ENCODE peak calls at places on chromosomes 1 and 21, in nine cellular contexts. W is psoas muscle, E is pancreas, B is GM23248, F is Peyer's patch, N is fibroblast of lung, J is IMR-90, V is ascending aorta, C is body of pancreas. K is an unnamed sample.

GRCh38 chr1:165241952-165242351 is 114.6 kb downstream of the LMX1A start:
- DNase-seq in F (no peak), V (no peak), J (no peak), E (no peak), B (no peak), C (no peak), W (no peak), N (no peak), K (no peak)

GRCh38 chr21:43958364-43959158 is 53.5 kb upstream of the TRAPPC10 start:
- DNase-seq in E (no peak), C (no peak), J (no peak), F (no peak), W (peak; percentile 2), V (no peak), N (no peak), B (no peak), K (no peak)

GRCh38 chr1:224435318-224435763 is 744 bp upstream of the WDR26 start:
- DNase-seq in E (no peak), J (peak; percentile 95), F (no peak), B (peak; percentile 92), V (peak; percentile 68), N (peak; percentile 79), C (no peak), W (no peak), K (no peak)

GRCh38 chr1:201740609-201741231 is 88.2 kb upstream of the IPO9 start:
- DNase-seq in J (no peak), E (no peak), B (peak; percentile 58), N (no peak), W (no peak), F (no peak), V (no peak), C (no peak), K (no peak)

GRCh38 chr1:245290836-245291235 is 136.1 kb downstream of the KIF26B start:
- DNase-seq in F (no peak), B (peak; percentile 9), W (no peak), V (no peak), N (peak; percentile 14), C (no peak), E (no peak), J (no peak), K (no peak)

GRCh38 chr1:240998024-240998423 is 359.0 kb downstream of the RGS7 start:
- DNase-seq in N (peak; percentile 24), J (no peak), F (no peak), E (no peak), V (no peak), C (no peak), B (peak; percentile 42), W (no peak), K (no peak)

GRCh38 chr1:108556501-108556900 is 3.4 kb upstream of the EEIG2 start:
- DNase-seq in N (no peak), E (no peak), V (no peak), J (no peak), B (no peak), C (no peak), F (no peak), W (no peak), K (no peak)

GRCh38 chr1:34597877-34598514 is 156.9 kb upstream of the GJB5 start:
- DNase-seq in V (peak; percentile 68), C (peak; percentile 72), B (peak; percentile 76), F (peak; percentile 75), J (peak; percentile 6), E (peak; percentile 81), W (peak; percentile 33), N (peak; percentile 41), K (peak; percentile 5)

GRCh38 chr1:63516629-63517028 is 6.4 kb downstream of the ITGB3BP start:
- DNase-seq in N (no peak), V (no peak), J (no peak), E (no peak), B (no peak), C (no peak), W (no peak), F (no peak), K (no peak)

GRCh38 chr1:203441811-203442210 is 33.8 kb upstream of the PRELP start:
- DNase-seq in E (no peak), N (no peak), B (no peak), W (no peak), F (no peak), J (no peak), V (no peak), C (no peak), K (no peak)

GRCh38 chr1:205983925-205984725 is 19.1 kb downstream of the RAB7B start:
- DNase-seq in C (peak; percentile 84), F (peak; percentile 65), V (no peak), E (peak; percentile 69), N (peak; percentile 59), W (peak; percentile 63), J (peak; percentile 55), B (peak; percentile 82), K (no peak)

DNA sequence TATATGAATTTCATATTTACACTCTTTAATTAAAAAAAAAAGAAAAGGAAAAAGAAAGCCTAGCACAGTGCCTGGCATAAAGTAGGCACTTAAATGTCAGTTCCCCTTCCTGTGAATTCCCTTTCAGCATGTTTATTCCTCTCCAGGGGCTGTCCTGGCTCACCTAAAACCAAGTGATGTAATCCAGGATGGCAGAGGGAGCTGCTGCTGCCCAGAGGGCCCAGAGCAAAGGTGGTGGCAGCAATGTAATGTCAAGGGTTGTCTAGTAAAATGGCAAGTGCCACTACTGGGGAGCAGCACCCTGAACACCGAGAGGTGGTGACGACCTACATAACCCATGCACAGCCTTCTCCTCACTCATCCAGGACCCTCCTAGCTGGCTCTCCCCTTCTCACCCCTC is 78.4 kb upstream of the LPGAT1 start:
- DNase-seq in J (no peak), E (no peak), N (no peak), F (no peak), C (no peak), B (no peak), W (no peak), V (no peak), K (no peak)
- H3K4me1 ChIP-seq in J (no peaks in the 10 kb centered on the region), E (peaks cover under 1% of the 10 kb centered on the region), N (no peaks in the 10 kb centered on the region), F (peaks cover 32% of the 10 kb centered on the region), C (peaks cover 7% of the 10 kb centered on the region), B (no peaks in the 10 kb centered on the region), W (no peaks in the 10 kb centered on the region), V (no peaks in the 10 kb centered on the region), K (no peaks in the 10 kb centered on the region)

GRCh38 chr21:28991861-28992525 is 684 bp downstream of the LTN1 start:
- DNase-seq in C (no peak), E (no peak), B (peak; percentile 44), F (no peak), W (no peak), J (no peak), N (no peak), V (no peak), K (no peak)
- H3K4me3 ChIP-seq in C (peak overlapping the region; percentile 93), E (peak overlapping the region; percentile 73), B (peak overlapping the region; percentile 88), F (peak overlapping the region; percentile 97), W (peak overlapping the region; percentile 99), J (peak overlapping the region; percentile 87), N (peak overlapping the region; percentile 99), V (peak overlapping the region; percentile 74), K (peak overlapping the region; percentile 66)

DNA sequence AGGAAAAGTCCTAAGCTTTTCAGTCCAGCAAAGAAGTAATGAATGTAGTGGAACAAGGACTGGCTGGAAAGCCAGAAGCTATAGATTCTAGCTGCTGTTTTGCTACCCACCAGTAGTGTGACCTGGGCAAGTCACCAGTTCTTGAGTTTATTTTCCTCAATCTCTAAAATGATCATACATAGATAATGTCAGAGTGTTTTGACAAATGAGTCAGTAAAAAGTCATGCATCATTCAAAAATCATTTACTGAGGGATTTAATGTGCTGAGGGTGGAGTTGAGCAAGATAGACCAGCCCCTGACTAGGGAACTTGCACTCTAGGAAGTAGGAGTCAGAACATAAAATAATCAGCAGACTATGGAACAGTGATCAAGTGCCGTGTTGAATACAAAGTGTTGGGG is 245.9 kb upstream of the JUN start:
- DNase-seq in J (no peak), E (no peak), B (no peak), V (peak; percentile 44), C (no peak), N (no peak), W (no peak), F (no peak), K (no peak)
- H3K27ac ChIP-seq in J (no peak overlapping the region), E (no peak overlapping the region), B (no peak overlapping the region), V (no peak overlapping the region), C (no peak overlapping the region), N (no peak overlapping the region), W (no peak overlapping the region), F (no peak overlapping the region), K (no peak overlapping the region)

GRCh38 chr1:12202577-12202976 is 27.3 kb upstream of the VPS13D start:
- DNase-seq in N (no peak), J (no peak), V (no peak), B (no peak), E (no peak), C (no peak), F (no peak), W (no peak), K (no peak)
- H3K4me1 ChIP-seq in N (no peaks in the 10 kb centered on the region), J (no peaks in the 10 kb centered on the region), V (no peaks in the 10 kb centered on the region), B (no peaks in the 10 kb centered on the region), E (no peaks in the 10 kb centered on the region), C (no peaks in the 10 kb centered on the region), F (no peaks in the 10 kb centered on the region), W (no peaks in the 10 kb centered on the region), K (peaks cover 17% of the 10 kb centered on the region)

GRCh38 chr21:42523941-42524340 is 10.3 kb downstream of the SLC37A1 start:
- DNase-seq in B (no peak), W (no peak), J (no peak), C (no peak), F (no peak), V (no peak), E (no peak), N (no peak), K (no peak)

GRCh38 chr21:42526379-42526727 is 12.7 kb downstream of the SLC37A1 start:
- DNase-seq in C (peak; percentile 63), N (no peak), V (no peak), J (no peak), F (peak; percentile 90), E (peak; percentile 74), W (no peak), B (no peak), K (no peak)

GRCh38 chr21:42525676-42526378 is 12.2 kb downstream of the SLC37A1 start:
- DNase-seq in F (no peak), V (no peak), C (no peak), N (no peak), E (no peak), B (no peak), W (no peak), J (no peak), K (no peak)

GRCh38 chr21:42524341-42525227 is 10.9 kb downstream of the SLC37A1 start:
- DNase-seq in C (peak; percentile 67), W (peak; percentile 67), B (peak; percentile 39), N (peak; percentile 56), F (peak; percentile 77), E (peak; percentile 57), J (peak; percentile 52), V (peak; percentile 88), K (no peak)

GRCh38 chr21:42525228-42525604 is 11.6 kb downstream of the SLC37A1 start:
- DNase-seq in V (no peak), N (no peak), J (peak; percentile 15), W (no peak), C (no peak), B (peak; percentile 16), E (no peak), F (no peak), K (no peak)
- H3K4me3 ChIP-seq in V (no peak overlapping the region), N (peak overlapping the region; percentile 29), J (no peak overlapping the region), W (peak overlapping the region; percentile 47), C (no peak overlapping the region), B (no peak overlapping the region), E (no peak overlapping the region), F (peak overlapping the region; percentile 31), K (no peak overlapping the region)

GRCh38 chr1:44909949-44910594 is 67.0 kb upstream of the PTCH2 start:
- DNase-seq in C (no peak), E (no peak), F (no peak), B (no peak), N (no peak), W (no peak), J (no peak), V (no peak), K (no peak)
- H3K27ac ChIP-seq in C (no peak overlapping the region), E (no peak overlapping the region), F (no peak overlapping the region), B (no peak overlapping the region), N (no peak overlapping the region), W (no peak overlapping the region), J (no peak overlapping the region), V (peak overlapping the region; percentile 25), K (no peak overlapping the region)

GRCh38 chr1:18945401-18945849 is 11.1 kb downstream of the IFFO2 start:
- DNase-seq in V (no peak), N (peak; percentile 71), W (no peak), E (no peak), F (no peak), B (no peak), C (no peak), J (peak; percentile 62), K (no peak)
- H3K4me1 ChIP-seq in V (peaks cover 46% of the 10 kb centered on the region), N (peaks cover 48% of the 10 kb centered on the region), W (peaks cover 54% of the 10 kb centered on the region), E (peaks cover 46% of the 10 kb centered on the region), F (peaks cover 49% of the 10 kb centered on the region), B (peaks cover 46% of the 10 kb centered on the region), C (peaks cover 90% of the 10 kb centered on the region), J (peaks cover 57% of the 10 kb centered on the region), K (peaks cover 72% of the 10 kb centered on the region)

K was measured in effector memory CD4-positive, alpha-beta T cell.